ENCODE peak calls at places on chromosomes 7 and 10, in six cellular contexts. One of them, this sample, is unnamed.

GRCh38 chr10:103394180-103394579 is 2.1 kb downstream of the ATP5MK start:
- DNase-seq in PC-9: no peak
- DNase-seq in neural progenitor cell: no peak
- DNase-seq in GM23338: no peak
- DNase-seq in K562: peak
- DNase-seq in GM23248: no peak
- DNase-seq in this sample: no peak

GRCh38 chr7:31058688-31059087 is 6.6 kb downstream of the ADCYAP1R1 start:
- DNase-seq in GM23248: no peak
- DNase-seq in PC-9: no peak
- DNase-seq in neural progenitor cell: no peak
- DNase-seq in K562: no peak
- DNase-seq in GM23338: no peak
- DNase-seq in this sample: no peak

GRCh38 chr7:77441046-77441445 is 24.9 kb upstream of the GSAP start:
- DNase-seq in K562: no peak
- DNase-seq in PC-9: no peak
- DNase-seq in GM23248: peak
- DNase-seq in GM23338: no peak
- DNase-seq in neural progenitor cell: no peak
- DNase-seq in this sample: no peak

GRCh38 chr10:70462349-70462984 is 16.1 kb upstream of the PALD1 start:
- DNase-seq in GM23338: no peak
- DNase-seq in K562: no peak
- DNase-seq in PC-9: peak
- DNase-seq in neural progenitor cell: peak
- DNase-seq in GM23248: peak
- DNase-seq in this sample: no peak

GRCh38 chr10:59465089-59465488 is 102.7 kb upstream of the FAM13C start:
- DNase-seq in neural progenitor cell: peak
- DNase-seq in K562: no peak
- DNase-seq in PC-9: no peak
- DNase-seq in GM23338: peak
- DNase-seq in GM23248: peak
- DNase-seq in this sample: no peak

GRCh38 chr10:49606981-49607535 is 3.1 kb upstream of the SLC18A3 start:
- DNase-seq in PC-9: peak
- DNase-seq in GM23248: peak
- DNase-seq in neural progenitor cell: peak
- DNase-seq in K562: peak
- DNase-seq in GM23338: peak
- DNase-seq in this sample: peak

GRCh38 chr7:124856299-124856888 is 73.2 kb downstream of the POT1 start:
- DNase-seq in K562: peak
- DNase-seq in GM23248: peak
- DNase-seq in neural progenitor cell: peak
- DNase-seq in PC-9: peak
- DNase-seq in GM23338: peak
- DNase-seq in this sample: no peak

GRCh38 chr10:31263903-31264302 is 55.1 kb upstream of the ZEB1 start:
- DNase-seq in K562: no peak
- DNase-seq in neural progenitor cell: no peak
- DNase-seq in GM23248: peak
- DNase-seq in GM23338: no peak
- DNase-seq in PC-9: no peak
- DNase-seq in this sample: no peak

GRCh38 chr10:29256531-29256930 is 32.3 kb upstream of the LYZL1 start:
- DNase-seq in PC-9: no peak
- DNase-seq in neural progenitor cell: no peak
- DNase-seq in GM23248: no peak
- DNase-seq in K562: no peak
- DNase-seq in GM23338: no peak
- DNase-seq in this sample: no peak

GRCh38 chr10:15393417-15393816 is 22.3 kb upstream of the FAM171A1 start:
- DNase-seq in PC-9: no peak
- DNase-seq in neural progenitor cell: no peak
- DNase-seq in GM23248: no peak
- DNase-seq in GM23338: no peak
- DNase-seq in K562: no peak
- DNase-seq in this sample: no peak

GRCh38 chr7:117219485-117219884 is 103.4 kb downstream of the WNT2 start:
- DNase-seq in neural progenitor cell: no peak
- DNase-seq in K562: no peak
- DNase-seq in PC-9: no peak
- DNase-seq in GM23338: no peak
- DNase-seq in GM23248: peak
- DNase-seq in this sample: no peak

GRCh38 chr10:18822156-18822555 is 162.9 kb downstream of the ARL5B start:
- DNase-seq in K562: no peak
- DNase-seq in neural progenitor cell: peak
- DNase-seq in GM23338: peak
- DNase-seq in GM23248: peak
- DNase-seq in PC-9: no peak
- DNase-seq in this sample: peak

GRCh38 chr7:26013551-26014083 is 138.4 kb upstream of the NFE2L3 start:
- DNase-seq in GM23248: no peak
- DNase-seq in PC-9: no peak
- DNase-seq in neural progenitor cell: no peak
- DNase-seq in K562: no peak
- DNase-seq in GM23338: no peak
- DNase-seq in this sample: no peak

GRCh38 chr7:133364959-133365680 is 112.2 kb downstream of the EXOC4 start:
- DNase-seq in neural progenitor cell: no peak
- DNase-seq in K562: no peak
- DNase-seq in GM23338: no peak
- DNase-seq in GM23248: peak
- DNase-seq in PC-9: no peak
- DNase-seq in this sample: no peak

GRCh38 chr7:87590578-87590977 is 10.1 kb downstream of the ABCB1 start:
- DNase-seq in K562: no peak
- DNase-seq in GM23248: no peak
- DNase-seq in GM23338: no peak
- DNase-seq in PC-9: no peak
- DNase-seq in neural progenitor cell: no peak
- DNase-seq in this sample: no peak

GRCh38 chr7:77251519-77251819 is 51.9 kb upstream of the FGL2 start:
- DNase-seq in neural progenitor cell: no peak
- DNase-seq in GM23248: no peak
- DNase-seq in GM23338: no peak
- DNase-seq in K562: no peak
- DNase-seq in PC-9: no peak
- DNase-seq in this sample: no peak

GRCh38 chr10:114650266-114650665 is 7.8 kb downstream of the ABLIM1 start:
- DNase-seq in neural progenitor cell: no peak
- DNase-seq in PC-9: no peak
- DNase-seq in GM23338: no peak
- DNase-seq in K562: no peak
- DNase-seq in GM23248: no peak
- DNase-seq in this sample: no peak

GRCh38 chr7:70525991-70526390 is 606.0 kb upstream of the GALNT17 start:
- DNase-seq in PC-9: no peak
- DNase-seq in K562: no peak
- DNase-seq in GM23338: no peak
- DNase-seq in GM23248: peak
- DNase-seq in neural progenitor cell: no peak
- DNase-seq in this sample: no peak

GRCh38 chr10:79437111-79437814 is 8.2 kb downstream of the ZCCHC24 start:
- DNase-seq in K562: no peak
- DNase-seq in PC-9: no peak
- DNase-seq in GM23338: no peak
- DNase-seq in GM23248: peak
- DNase-seq in neural progenitor cell: no peak
- DNase-seq in this sample: no peak

GRCh38 chr7:159065151-159065550 is 79.5 kb downstream of the VIPR2 start:
- DNase-seq in neural progenitor cell: no peak
- DNase-seq in GM23248: no peak
- DNase-seq in GM23338: no peak
- DNase-seq in K562: no peak
- DNase-seq in PC-9: no peak
- DNase-seq in this sample: peak

GRCh38 chr10:132500781-132501415 is 36.7 kb upstream of the INPP5A start:
- DNase-seq in GM23248: no peak
- DNase-seq in PC-9: no peak
- DNase-seq in GM23338: no peak
- DNase-seq in K562: no peak
- DNase-seq in neural progenitor cell: no peak
- DNase-seq in this sample: no peak

GRCh38 chr10:6711286-6711817 is 131.3 kb upstream of the PRKCQ start:
- DNase-seq in GM23248: no peak
- DNase-seq in GM23338: no peak
- DNase-seq in PC-9: no peak
- DNase-seq in neural progenitor cell: no peak
- DNase-seq in K562: no peak
- DNase-seq in this sample: no peak

GRCh38 chr7:152522551-152522950 is 86.7 kb upstream of the KMT2C start:
- DNase-seq in GM23338: peak
- DNase-seq in K562: no peak
- DNase-seq in PC-9: no peak
- DNase-seq in neural progenitor cell: no peak
- DNase-seq in GM23248: no peak
- DNase-seq in this sample: no peak
- H3K4me3 ChIP-seq in GM23338: no peak
- H3K4me3 ChIP-seq in K562: no peak
- H3K4me3 ChIP-seq in PC-9: no peak
- H3K4me3 ChIP-seq in neural progenitor cell: no peak
- H3K4me3 ChIP-seq in GM23248: no peak
- H3K4me3 ChIP-seq in this sample: no peak

GRCh38 chr7:54996391-54996790 is 22.4 kb upstream of the EGFR start:
- DNase-seq in GM23338: no peak
- DNase-seq in neural progenitor cell: no peak
- DNase-seq in GM23248: peak
- DNase-seq in K562: no peak
- DNase-seq in PC-9: no peak
- DNase-seq in this sample: no peak

GRCh38 chr7:54991341-54991740 is 27.5 kb upstream of the EGFR start:
- DNase-seq in PC-9: no peak
- DNase-seq in neural progenitor cell: no peak
- DNase-seq in K562: no peak
- DNase-seq in GM23248: no peak
- DNase-seq in GM23338: no peak
- DNase-seq in this sample: no peak

GRCh38 chr7:54995631-54996340 is 23.0 kb upstream of the EGFR start:
- DNase-seq in K562: no peak
- DNase-seq in GM23338: no peak
- DNase-seq in GM23248: peak
- DNase-seq in neural progenitor cell: no peak
- DNase-seq in PC-9: peak
- DNase-seq in this sample: no peak

GRCh38 chr7:54992876-54993490 is 25.8 kb upstream of the EGFR start:
- DNase-seq in GM23248: peak
- DNase-seq in GM23338: no peak
- DNase-seq in K562: no peak
- DNase-seq in neural progenitor cell: no peak
- DNase-seq in PC-9: no peak
- DNase-seq in this sample: no peak

GRCh38 chr7:54995166-54995565 is 23.7 kb upstream of the EGFR start:
- DNase-seq in PC-9: no peak
- DNase-seq in GM23338: no peak
- DNase-seq in neural progenitor cell: no peak
- DNase-seq in K562: no peak
- DNase-seq in GM23248: no peak
- DNase-seq in this sample: no peak
- H3K4me2 ChIP-seq in PC-9: peak
- H3K4me2 ChIP-seq in GM23338: no peak
- H3K4me2 ChIP-seq in neural progenitor cell: no peak
- H3K4me2 ChIP-seq in K562: no peak
- H3K4me2 ChIP-seq in GM23248: peak
- H3K4me2 ChIP-seq in this sample: no peak

GRCh38 chr10:117549100-117549499 is 6.6 kb downstream of the EMX2 start:
- DNase-seq in GM23248: peak
- DNase-seq in K562: no peak
- DNase-seq in neural progenitor cell: no peak
- DNase-seq in GM23338: no peak
- DNase-seq in PC-9: no peak
- DNase-seq in this sample: no peak

GRCh38 chr10:117548191-117548668 is 5.7 kb downstream of the EMX2 start:
- DNase-seq in PC-9: no peak
- DNase-seq in neural progenitor cell: peak
- DNase-seq in GM23338: peak
- DNase-seq in GM23248: no peak
- DNase-seq in K562: no peak
- DNase-seq in this sample: no peak

GRCh38 chr10:117546020-117546629 is 3.6 kb downstream of the EMX2 start:
- DNase-seq in PC-9: no peak
- DNase-seq in GM23338: peak
- DNase-seq in GM23248: peak
- DNase-seq in neural progenitor cell: no peak
- DNase-seq in K562: no peak
- DNase-seq in this sample: no peak

GRCh38 chr10:117546630-117547300 is 4.2 kb downstream of the EMX2 start:
- DNase-seq in GM23338: peak
- DNase-seq in K562: no peak
- DNase-seq in PC-9: no peak
- DNase-seq in neural progenitor cell: peak
- DNase-seq in GM23248: peak
- DNase-seq in this sample: no peak

DNA sequence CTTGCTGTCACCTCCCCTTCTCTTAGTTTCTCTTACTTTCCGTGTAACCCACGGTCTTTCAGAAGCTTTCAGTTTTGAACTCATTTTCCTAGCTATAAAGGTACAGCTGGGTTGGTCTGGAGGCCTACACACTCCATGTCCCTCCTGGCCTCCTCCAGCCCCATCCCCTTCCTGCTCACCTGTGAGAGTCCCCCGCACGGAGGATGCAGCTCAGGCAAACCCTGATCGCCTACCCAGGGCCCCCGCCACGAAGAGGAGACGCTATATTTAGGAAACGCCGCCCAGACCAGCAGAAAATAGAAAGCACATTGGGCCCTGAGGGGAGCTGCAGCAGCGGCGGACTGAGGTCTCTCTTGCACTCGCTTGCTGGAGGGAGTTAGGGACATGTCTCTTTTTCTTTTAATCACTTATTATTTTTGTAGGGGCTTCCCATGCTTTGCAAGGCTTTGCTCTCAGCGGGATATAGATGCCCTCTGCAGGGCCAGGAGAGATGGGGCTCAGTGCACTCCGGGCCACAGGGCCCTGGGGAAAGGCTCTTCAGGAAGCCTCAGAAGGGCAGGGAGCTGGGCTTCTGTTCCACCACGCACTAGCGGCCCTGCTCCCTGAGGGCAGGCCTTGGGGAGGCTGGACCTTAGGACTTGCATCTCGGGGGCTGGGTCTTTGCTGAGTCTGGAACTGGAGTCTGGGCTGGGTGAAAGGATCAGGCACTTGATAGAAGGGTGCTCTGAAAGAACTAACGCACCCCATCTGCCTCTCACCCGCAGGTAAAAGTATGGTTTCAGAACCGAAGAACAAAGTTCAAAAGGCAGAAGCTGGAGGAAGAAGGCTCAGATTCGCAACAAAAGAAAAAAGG is 5.0 kb downstream of the EMX2 start:
- DNase-seq in K562: no peak
- DNase-seq in GM23248: peak
- DNase-seq in PC-9: no peak
- DNase-seq in GM23338: peak
- DNase-seq in neural progenitor cell: peak
- DNase-seq in this sample: no peak
- TF ChIP-seq EZH2 in K562: no peak
- TF ChIP-seq EZH2 in GM23248: no peak
- TF ChIP-seq EZH2 in PC-9: no peak
- TF ChIP-seq EZH2 in GM23338: peak
- TF ChIP-seq EZH2 in neural progenitor cell: no peak
- TF ChIP-seq EZH2 in this sample: no peak

GRCh38 chr10:127790165-127790564 is 53.2 kb downstream of the FOXI2 start:
- DNase-seq in neural progenitor cell: no peak
- DNase-seq in K562: no peak
- DNase-seq in PC-9: no peak
- DNase-seq in GM23248: no peak
- DNase-seq in GM23338: no peak
- DNase-seq in this sample: no peak

GRCh38 chr10:127787873-127788272 is 50.9 kb downstream of the FOXI2 start:
- DNase-seq in K562: no peak
- DNase-seq in GM23338: no peak
- DNase-seq in GM23248: no peak
- DNase-seq in PC-9: no peak
- DNase-seq in neural progenitor cell: no peak
- DNase-seq in this sample: no peak
- H3K4me3 ChIP-seq in K562: no peak
- H3K4me3 ChIP-seq in GM23338: no peak
- H3K4me3 ChIP-seq in GM23248: no peak
- H3K4me3 ChIP-seq in PC-9: no peak
- H3K4me3 ChIP-seq in neural progenitor cell: no peak
- H3K4me3 ChIP-seq in this sample: no peak